ENCODE peak calls at places on chromosomes 2 and 18, in seven cellular contexts. P is hypothalamus; C is KG1; F is stimulated activated CD8-positive, alpha-beta memory T cell treated with anti-CD3 and anti-CD28 coated beads, Interleukin-15, amount 100 ng/mL, for 1 hour; E is stimulated activated effector memory CD8-positive, alpha-beta T cell treated with anti-CD3 and anti-CD28 coated beads, Interleukin-12 subunit alpha, Interleukin-12 subunit beta, amount 100 ng/mL, for 72 hours; W is activated CD4-positive, CD25-positive, alpha-beta regulatory T cell treated with anti-CD3 and anti-CD28 coated beads, Interleukin-2, amount 50 U/mL, for 72 hours; X is Peyer's patch. I is an unnamed sample.

GRCh38 chr2:208192611-208193248 is 2.9 kb upstream of the C2orf80 start:
- DNase-seq in P (no peak), C (no peak), F (no peak), E (no peak), W (no peak), X (no peak), I (no peak)

GRCh38 chr2:166041613-166042012 is 86.2 kb downstream of the SCN1A start:
- DNase-seq in P (no peak), C (no peak), F (no peak), E (no peak), W (no peak), X (no peak), I (no peak)

GRCh38 chr18:23998811-23999210 is 15.7 kb upstream of the TTC39C start:
- DNase-seq in P (no peak), C (no peak), F (no peak), E (no peak), W (no peak), X (no peak), I (no peak)

GRCh38 chr2:20212459-20212870 is 12.5 kb downstream of the SDC1 start:
- DNase-seq in P (no peak), C (no peak), F (no peak), E (no peak), W (no peak), X (no peak), I (no peak)

GRCh38 chr2:102027036-102027702 is 35.4 kb downstream of the IL1R2 start:
- DNase-seq in P (no peak), C (no peak), F (no peak), E (no peak), W (no peak), X (no peak), I (peak; percentile 25)

GRCh38 chr2:8543412-8544167 is 138.3 kb upstream of the ID2 start:
- DNase-seq in P (peak; percentile 21), C (peak; percentile 83), F (no peak), E (peak; percentile 93), W (peak; percentile 78), X (no peak), I (peak; percentile 71)

GRCh38 chr2:45681675-45682074 is 30.2 kb downstream of the PRKCE start:
- DNase-seq in P (no peak), C (no peak), F (no peak), E (no peak), W (no peak), X (no peak), I (peak; percentile 30)

GRCh38 chr2:108612514-108613183 is 78.4 kb downstream of the LIMS1 start:
- DNase-seq in P (no peak), C (no peak), F (no peak), E (peak; percentile 91), W (peak; percentile 59), X (no peak), I (no peak)

GRCh38 chr2:240351826-240352426 is 83.5 kb upstream of the GPC1 start:
- DNase-seq in P (no peak), C (no peak), F (no peak), E (no peak), W (no peak), X (peak; percentile 38), I (peak; percentile 28)

GRCh38 chr2:111118455-111119003 is 2.2 kb upstream of the BCL2L11 start:
- DNase-seq in P (no peak), C (peak; percentile 51), F (no peak), E (no peak), W (no peak), X (peak; percentile 55), I (peak; percentile 43)